ENCODE peak calls at places on chromosomes 13 and 19, in five cellular contexts. N is head of caudate nucleus; L is CD4-positive, alpha-beta T cell; W is naive thymus-derived CD8-positive, alpha-beta T cell; P is left ventricle myocardium inferior. H is an unnamed sample.

GRCh38 chr19:44071824-44072542 is at the start of gene ZNF284:
- DNase-seq in N (peak), L (peak), W (peak), P (peak), H (peak)

GRCh38 chr19:1847684-1848398 is 442 bp downstream of the REXO1 start:
- DNase-seq in N (no peak), L (no peak), W (no peak), P (no peak), H (no peak)

GRCh38 chr19:28065026-28065425 is 1147.9 kb downstream of the UQCRFS1 start:
- DNase-seq in N (no peak), L (no peak), W (no peak), P (no peak), H (no peak)

GRCh38 chr13:74770361-74770760 is 636.2 kb upstream of the KLF12 start:
- DNase-seq in N (no peak), L (no peak), W (no peak), P (no peak), H (no peak)

GRCh38 chr13:89967701-89968100 is 1379.8 kb upstream of the MIR17HG start:
- DNase-seq in N (no peak), L (no peak), W (no peak), P (no peak), H (no peak)

GRCh38 chr19:19406878-19407639 is 1.6 kb downstream of the GATAD2A start:
- DNase-seq in N (peak), L (peak), W (peak), P (no peak), H (peak)

GRCh38 chr13:73421310-73421912 is 362.6 kb downstream of the KLF5 start:
- DNase-seq in N (no peak), L (no peak), W (no peak), P (no peak), H (no peak)

GRCh38 chr19:35363001-35363590 is 4.8 kb downstream of the FFAR3 start:
- DNase-seq in N (no peak), L (no peak), W (no peak), P (no peak), H (no peak)

GRCh38 chr13:37412271-37412683 is 186.3 kb downstream of the POSTN start:
- DNase-seq in N (no peak), L (no peak), W (no peak), P (no peak), H (no peak)

GRCh38 chr19:55697698-55698097 is 22.7 kb downstream of the EPN1 start:
- DNase-seq in N (no peak), L (no peak), W (no peak), P (no peak), H (no peak)

GRCh38 chr13:75175575-75175974 is 306.4 kb downstream of the TBC1D4 start:
- DNase-seq in N (no peak), L (no peak), W (no peak), P (no peak), H (no peak)

GRCh38 chr13:70792121-70792520 is 683.9 kb upstream of the KLHL1 start:
- DNase-seq in N (no peak), L (no peak), W (no peak), P (no peak), H (no peak)

GRCh38 chr19:39949026-39949747 is 14.8 kb upstream of the FCGBP start:
- DNase-seq in N (no peak), L (no peak), W (no peak), P (no peak), H (no peak)

GRCh38 chr19:19600793-19601346 is 17.6 kb downstream of the PBX4 start:
- DNase-seq in N (no peak), L (no peak), W (no peak), P (no peak), H (no peak)

GRCh38 chr13:113220877-113221276 is 11.5 kb downstream of the CUL4A start:
- DNase-seq in N (no peak), L (peak), W (no peak), P (peak), H (no peak)

GRCh38 chr13:108508263-108508662 is 121.1 kb upstream of the MYO16 start:
- DNase-seq in N (no peak), L (no peak), W (no peak), P (no peak), H (no peak)

GRCh38 chr19:13953021-13953531 is 767 bp downstream of the DCAF15 start:
- DNase-seq in N (no peak), L (no peak), W (no peak), P (no peak), H (no peak)

GRCh38 chr19:13033819-13034611 is 38.7 kb downstream of the NFIX start:
- DNase-seq in N (peak), L (peak), W (no peak), P (peak), H (no peak)

GRCh38 chr13:41780736-41781708 is 179.9 kb downstream of the VWA8 start:
- DNase-seq in N (no peak), L (no peak), W (no peak), P (no peak), H (no peak)

GRCh38 chr19:10168386-10168948 is 26.3 kb downstream of the DNMT1 start:
- DNase-seq in N (no peak), L (no peak), W (no peak), P (no peak), H (no peak)

GRCh38 chr19:44113784-44114390 is 688 bp downstream of the ZNF225 start:
- DNase-seq in N (peak), L (no peak), W (no peak), P (no peak), H (no peak)

GRCh38 chr19:36528921-36529518 is 949 bp upstream of the ZNF260 start:
- DNase-seq in N (no peak), L (no peak), W (no peak), P (no peak), H (no peak)

GRCh38 chr13:27405521-27406134 is 18.8 kb upstream of the GTF3A start:
- DNase-seq in N (no peak), L (no peak), W (no peak), P (no peak), H (no peak)

GRCh38 chr13:38735655-38736440 is 49.0 kb downstream of the FREM2 start:
- DNase-seq in N (no peak), L (no peak), W (no peak), P (no peak), H (no peak)